ENCODE peak calls at places on chromosomes 4 and X, in seven cellular contexts. F is fibroblast of lung, I is psoas muscle, D is RWPE1, M is osteocyte, W is foreskin fibroblast, O is colonic mucosa. Z is an unnamed sample.

GRCh38 chrX:134075894-134076718 is 90.7 kb upstream of the GPC3 start:
- DNase-seq in W (no peak), M (no peak), F (peak; percentile 1), O (no peak), D (no peak), I (no peak), Z (no peak)

GRCh38 chr4:7831330-7831729 is 108.3 kb downstream of the AFAP1 start:
- DNase-seq in O (no peak), D (no peak), I (no peak), F (peak; percentile 92), W (peak; percentile 86), M (no peak), Z (no peak)

GRCh38 chrX:121641560-121641959 is 594.1 kb downstream of the GLUD2 start:
- DNase-seq in O (no peak), F (peak; percentile 77), W (peak; percentile 74), M (no peak), D (peak; percentile 12), I (no peak), Z (no peak)

GRCh38 chr4:146159384-146160058 is 16.0 kb upstream of the LSM6 start:
- DNase-seq in M (no peak), W (no peak), F (no peak), I (no peak), D (no peak), O (no peak), Z (no peak)

GRCh38 chr4:1192091-1192492 is 19.7 kb upstream of the SPON2 start:
- DNase-seq in O (peak; percentile 84), F (peak; percentile 97), I (peak; percentile 87), W (peak; percentile 99), D (peak; percentile 93), M (peak; percentile 90), Z (no peak)

GRCh38 chr4:186144596-186145569 is 40.4 kb downstream of the FAM149A start:
- DNase-seq in O (peak; percentile 66), M (no peak), I (peak; percentile 71), W (peak; percentile 65), F (peak; percentile 76), D (peak; percentile 37), Z (peak; percentile 82)

GRCh38 chr4:83905952-83906351 is 370.0 kb downstream of the GPAT3 start:
- DNase-seq in O (no peak), I (no peak), F (no peak), W (peak; percentile 14), M (no peak), D (no peak), Z (no peak)

GRCh38 chr4:144185086-144185485 is 44.6 kb upstream of the GYPA start:
- DNase-seq in D (no peak), W (no peak), O (no peak), M (no peak), I (no peak), F (no peak), Z (no peak)

GRCh38 chr4:139506774-139507173 is 49.2 kb downstream of the SETD7 start:
- DNase-seq in W (no peak), M (no peak), O (no peak), D (no peak), I (no peak), F (no peak), Z (no peak)

GRCh38 chr4:165101641-165102040 is 11.0 kb downstream of the TMEM192 start:
- DNase-seq in M (no peak), F (no peak), W (no peak), D (no peak), I (no peak), O (no peak), Z (no peak)

GRCh38 chr4:71732706-71733105 is 51.2 kb downstream of the GC start:
- DNase-seq in M (no peak), W (peak; percentile 3), D (peak; percentile 17), I (no peak), O (no peak), F (peak; percentile 45), Z (no peak)

GRCh38 chr4:8269535-8270417 is at the start of gene HTRA3:
- DNase-seq in I (peak; percentile 66), W (peak; percentile 41), F (peak; percentile 49), D (no peak), M (no peak), O (no peak), Z (no peak)

GRCh38 chrX:128518508-128518907 is 466.3 kb upstream of the ACTRT1 start:
- DNase-seq in W (no peak), M (no peak), F (no peak), I (no peak), O (no peak), D (peak; percentile 0), Z (no peak)

GRCh38 chrX:102985182-102985581 is 48.1 kb downstream of the RAB40AL start:
- DNase-seq in I (no peak), F (no peak), D (no peak), M (no peak), O (no peak), W (peak; percentile 7), Z (no peak)

GRCh38 chrX:19924285-19924684 is 36.9 kb upstream of the SH3KBP1 start:
- DNase-seq in D (no peak), O (no peak), W (no peak), F (peak; percentile 12), M (no peak), I (no peak), Z (no peak)

GRCh38 chrX:101642086-101642485 is 17.6 kb downstream of the ARMCX2 start:
- DNase-seq in W (no peak), D (no peak), F (no peak), O (no peak), M (no peak), I (no peak), Z (no peak)
- TF ChIP-seq CTCF in W (no peak), D (no peak), F (no peak), O (no peak), M (no peak), I (no peak), Z (no peak)

GRCh38 chr4:153643406-153644016 is 40.6 kb upstream of the TLR2 start:
- DNase-seq in O (no peak), I (no peak), M (no peak), F (peak; percentile 48), D (peak; percentile 61), W (peak; percentile 46), Z (no peak)
- TF ChIP-seq CTCF in O (no peak), I (peak; percentile 40), M (peak; percentile 65), F (peak; percentile 21), D (peak; percentile 58), W (peak; percentile 43), Z (peak; percentile 75)

GRCh38 chrX:12197030-12197429 is 58.8 kb downstream of the FRMPD4 start:
- DNase-seq in M (no peak), W (no peak), D (no peak), I (no peak), F (no peak), O (no peak), Z (no peak)
- TF ChIP-seq CTCF in M (no peak), W (no peak), D (no peak), I (no peak), F (no peak), O (no peak), Z (no peak)

GRCh38 chr4:86185659-86186058 is 174.2 kb downstream of the MAPK10 start:
- DNase-seq in I (no peak), M (no peak), F (peak; percentile 44), O (no peak), D (no peak), W (no peak), Z (no peak)
- TF ChIP-seq CTCF in I (no peak), M (no peak), F (no peak), O (no peak), D (no peak), W (no peak), Z (no peak)